ENCODE peak calls at places on chromosomes 1 and 21, in eight cellular contexts. H is left ventricle myocardium inferior, V is Calu3, S is keratinocyte, L is cardiac fibroblast, M is tibial nerve, E is thoracic aorta, B is WTC11. C is an unnamed sample.

GRCh38 chr1:94048413-94049164 is 72.4 kb downstream of the ABCA4 start:
- DNase-seq in H (no peak), V (no peak), S (no peak), L (peak), M (no peak), E (no peak), B (no peak), C (no peak)

GRCh38 chr21:26169061-26169610 is 1.4 kb downstream of the APP start:
- DNase-seq in H (peak), V (peak), S (no peak), L (peak), M (no peak), E (no peak), B (no peak), C (peak)

GRCh38 chr1:36586146-36586545 is 103.4 kb upstream of the CSF3R start:
- DNase-seq in H (no peak), V (no peak), S (no peak), L (no peak), M (no peak), E (no peak), B (no peak), C (no peak)

GRCh38 chr21:31698461-31698860 is 33.5 kb downstream of the SCAF4 start:
- DNase-seq in H (no peak), V (no peak), S (no peak), L (no peak), M (no peak), E (no peak), B (no peak), C (no peak)

GRCh38 chr1:173474097-173474779 is 2.9 kb upstream of the PRDX6 start:
- DNase-seq in H (no peak), V (no peak), S (no peak), L (no peak), M (no peak), E (no peak), B (no peak), C (no peak)

GRCh38 chr1:199044191-199044590 is 405.4 kb downstream of the PTPRC start:
- DNase-seq in H (no peak), V (no peak), S (no peak), L (no peak), M (no peak), E (no peak), B (no peak), C (no peak)

GRCh38 chr1:163203561-163203960 is 845 bp upstream of the RGS5 start:
- DNase-seq in H (no peak), V (no peak), S (no peak), L (no peak), M (no peak), E (no peak), B (no peak), C (no peak)

GRCh38 chr21:25501996-25502665 is 105.2 kb downstream of the MRPL39 start:
- DNase-seq in H (no peak), V (no peak), S (no peak), L (no peak), M (no peak), E (no peak), B (no peak), C (no peak)

GRCh38 chr1:173954179-173954578 is 37.1 kb upstream of the SERPINC1 start:
- DNase-seq in H (no peak), V (no peak), S (no peak), L (peak), M (no peak), E (no peak), B (no peak), C (no peak)

GRCh38 chr1:212858461-212859265 is 588 bp downstream of the FLVCR1 start:
- DNase-seq in H (peak), V (peak), S (no peak), L (peak), M (no peak), E (no peak), B (no peak), C (no peak)

GRCh38 chr1:161096514-161096913 is 1.6 kb upstream of the KLHDC9 start:
- DNase-seq in H (peak), V (no peak), S (no peak), L (peak), M (peak), E (no peak), B (no peak), C (no peak)

GRCh38 chr21:21163904-21164303 is 165.7 kb downstream of the NCAM2 start:
- DNase-seq in H (no peak), V (peak), S (no peak), L (peak), M (peak), E (no peak), B (peak), C (peak)

GRCh38 chr1:2372551-2373490 is 18.5 kb downstream of the MORN1 start:
- DNase-seq in H (peak), V (no peak), S (no peak), L (no peak), M (no peak), E (no peak), B (peak), C (no peak)

GRCh38 chr1:197911172-197911856 is 5.9 kb upstream of the LHX9 start:
- DNase-seq in H (no peak), V (peak), S (no peak), L (no peak), M (no peak), E (no peak), B (peak), C (no peak)

GRCh38 chr21:32412162-32412997 is at the start of gene EVA1C:
- DNase-seq in H (peak), V (peak), S (no peak), L (peak), M (peak), E (no peak), B (peak), C (no peak)

GRCh38 chr1:115670476-115671175 is 28.9 kb downstream of the VANGL1 start:
- DNase-seq in H (no peak), V (no peak), S (no peak), L (no peak), M (no peak), E (no peak), B (no peak), C (no peak)

GRCh38 chr1:94098585-94099111 is 22.3 kb downstream of the ABCA4 start:
- DNase-seq in H (no peak), V (no peak), S (no peak), L (no peak), M (no peak), E (no peak), B (no peak), C (no peak)

GRCh38 chr1:17279001-17279830 is 28.8 kb upstream of the PADI4 start:
- DNase-seq in H (no peak), V (no peak), S (no peak), L (no peak), M (no peak), E (no peak), B (no peak), C (no peak)

GRCh38 chr1:186994816-186995361 is 166.1 kb downstream of the PLA2G4A start:
- DNase-seq in H (no peak), V (no peak), S (no peak), L (no peak), M (no peak), E (no peak), B (no peak), C (no peak)

GRCh38 chr21:34889537-34890257 is 159.4 kb downstream of the RUNX1 start:
- DNase-seq in H (peak), V (peak), S (no peak), L (peak), M (peak), E (no peak), B (peak), C (peak)

GRCh38 chr1:71296551-71296950 is 215.7 kb upstream of the ZRANB2 start:
- DNase-seq in H (no peak), V (no peak), S (no peak), L (no peak), M (no peak), E (no peak), B (no peak), C (no peak)

GRCh38 chr1:180933141-180933540 is 20.4 kb downstream of the KIAA1614 start:
- DNase-seq in H (no peak), V (no peak), S (no peak), L (no peak), M (no peak), E (no peak), B (no peak), C (no peak)

GRCh38 chr1:211731456-211732275 is 56.2 kb upstream of the NEK2 start:
- DNase-seq in H (no peak), V (no peak), S (no peak), L (no peak), M (no peak), E (no peak), B (no peak), C (no peak)

GRCh38 chr1:27405074-27405473 is 12.7 kb downstream of the GPR3 start:
- DNase-seq in H (peak), V (no peak), S (peak), L (peak), M (no peak), E (no peak), B (peak), C (no peak)

GRCh38 chr1:27668808-27669723 is 2.9 kb downstream of the IFI6 start:
- DNase-seq in H (peak), V (peak), S (no peak), L (peak), M (peak), E (no peak), B (peak), C (peak)

GRCh38 chr1:224929335-224930237 is at the start of gene DNAH14:
- DNase-seq in H (peak), V (peak), S (no peak), L (peak), M (no peak), E (no peak), B (peak), C (peak)

GRCh38 chr1:53508991-53509663 is 49.9 kb downstream of the DMRTB1 start:
- DNase-seq in H (no peak), V (no peak), S (peak), L (no peak), M (no peak), E (no peak), B (no peak), C (no peak)

GRCh38 chr21:15062566-15062965 is 2.2 kb downstream of the NRIP1 start:
- DNase-seq in H (no peak), V (no peak), S (no peak), L (peak), M (no peak), E (no peak), B (no peak), C (no peak)

GRCh38 chr1:39574646-39575045 is 1.9 kb downstream of the PABPC4 start:
- DNase-seq in H (no peak), V (peak), S (no peak), L (peak), M (no peak), E (no peak), B (no peak), C (no peak)

GRCh38 chr1:66980745-66981367 is 56.1 kb downstream of the MIER1 start:
- DNase-seq in H (no peak), V (no peak), S (no peak), L (peak), M (no peak), E (no peak), B (no peak), C (no peak)

GRCh38 chr1:152189657-152190442 is 30.8 kb upstream of the RPTN start:
- DNase-seq in H (peak), V (peak), S (no peak), L (peak), M (peak), E (no peak), B (peak), C (no peak)

GRCh38 chr1:59043796-59044195 is 253.1 kb upstream of the FGGY start:
- DNase-seq in H (peak), V (no peak), S (no peak), L (peak), M (peak), E (no peak), B (no peak), C (no peak)

GRCh38 chr1:30412241-30413110 is 310.9 kb downstream of the MATN1 start:
- DNase-seq in H (no peak), V (no peak), S (no peak), L (no peak), M (no peak), E (no peak), B (no peak), C (no peak)

GRCh38 chr1:118159578-118159977 is 25.4 kb downstream of the SPAG17 start:
- DNase-seq in H (no peak), V (no peak), S (no peak), L (no peak), M (no peak), E (no peak), B (no peak), C (no peak)

GRCh38 chr1:17792421-17792820 is 37.3 kb downstream of the ACTL8 start:
- DNase-seq in H (no peak), V (no peak), S (no peak), L (no peak), M (no peak), E (no peak), B (no peak), C (no peak)

GRCh38 chr1:32775640-32776337 is 41.4 kb downstream of the YARS1 start:
- DNase-seq in H (no peak), V (no peak), S (no peak), L (peak), M (no peak), E (no peak), B (no peak), C (no peak)

GRCh38 chr1:92927870-92928269 is 33.4 kb downstream of the DIPK1A start:
- DNase-seq in H (no peak), V (no peak), S (no peak), L (no peak), M (no peak), E (no peak), B (no peak), C (no peak)
- TF ChIP-seq CTCF in H (no peak), V (no peak), S (no peak), L (no peak), M (no peak), E (no peak), B (no peak), C (no peak)

GRCh38 chr1:247330548-247331171 is 1.0 kb downstream of the ZNF496 start:
- DNase-seq in H (no peak), V (no peak), S (no peak), L (no peak), M (no peak), E (no peak), B (no peak), C (no peak)

GRCh38 chr1:247332901-247333361 is 1.3 kb upstream of the ZNF496 start:
- DNase-seq in H (no peak), V (no peak), S (no peak), L (peak), M (peak), E (no peak), B (no peak), C (no peak)

GRCh38 chr1:247331526-247332214 is at the start of gene ZNF496:
- DNase-seq in H (peak), V (peak), S (no peak), L (peak), M (peak), E (peak), B (peak), C (peak)

GRCh38 chr1:247331172-247331525 is 518 bp downstream of the ZNF496 start:
- DNase-seq in H (peak), V (peak), S (no peak), L (peak), M (peak), E (peak), B (peak), C (peak)

DNA sequence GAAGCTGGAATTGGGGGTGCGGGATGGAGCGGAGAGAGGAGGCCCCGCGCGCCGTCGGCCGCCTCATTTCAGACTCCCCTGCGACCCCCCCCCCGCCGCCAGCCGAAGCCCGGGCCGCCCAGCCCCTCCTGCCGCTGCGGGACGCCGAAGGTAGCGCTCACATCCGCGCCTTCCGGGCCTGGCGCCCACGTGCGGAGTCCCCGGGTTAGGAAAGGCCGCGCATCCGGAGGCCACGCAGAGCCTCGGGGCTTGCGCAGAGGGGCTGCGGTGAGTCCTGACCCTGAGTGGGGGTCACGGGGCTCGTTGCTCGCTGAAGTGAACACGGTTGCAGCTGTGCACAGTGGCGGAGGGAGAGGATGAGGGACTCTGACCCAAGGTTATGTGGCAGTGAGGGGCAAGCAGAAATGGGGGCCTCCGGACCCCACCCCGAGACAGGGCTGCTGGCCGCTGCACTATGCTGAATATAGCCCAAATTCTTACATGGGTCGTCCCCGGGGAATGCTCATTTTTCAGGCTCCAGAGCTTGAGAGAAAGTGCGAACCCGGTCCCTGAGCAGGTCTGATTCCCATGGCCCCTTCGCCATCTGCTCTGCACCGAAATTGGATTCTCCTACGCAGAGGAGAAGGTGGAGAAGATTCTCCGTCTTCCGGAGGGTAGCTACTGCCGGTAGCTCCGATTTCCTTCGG is 691 bp upstream of the ZNF496 start:
- DNase-seq in H (peak), V (peak), S (no peak), L (peak), M (no peak), E (no peak), B (peak), C (peak)
- TF ChIP-seq CTCF in H (no peak), V (no peak), S (no peak), L (no peak), M (no peak), E (no peak), B (no peak), C (no peak)

GRCh38 chr1:110766336-110766647 is 91.6 kb upstream of the KCNA3 start:
- DNase-seq in H (no peak), V (no peak), S (no peak), L (no peak), M (no peak), E (no peak), B (no peak), C (no peak)
- TF ChIP-seq CTCF in H (no peak), V (no peak), S (no peak), L (no peak), M (no peak), E (no peak), B (no peak), C (no peak)

GRCh38 chr1:109790735-109791494 is 27.2 kb upstream of the EPS8L3 start:
- DNase-seq in H (peak), V (no peak), S (no peak), L (peak), M (no peak), E (no peak), B (peak), C (no peak)
- TF ChIP-seq CTCF in H (peak), V (no peak), S (no peak), L (peak), M (peak), E (no peak), B (no peak), C (peak)

GRCh38 chr21:43208561-43209332 is 39.9 kb downstream of the CRYAA start:
- DNase-seq in H (no peak), V (no peak), S (no peak), L (no peak), M (peak), E (no peak), B (peak), C (no peak)

GRCh38 chr21:43210454-43211084 is 41.8 kb downstream of the CRYAA start:
- DNase-seq in H (no peak), V (no peak), S (no peak), L (no peak), M (no peak), E (no peak), B (peak), C (no peak)

GRCh38 chr21:43207868-43208267 is 39.1 kb downstream of the CRYAA start:
- DNase-seq in H (no peak), V (no peak), S (no peak), L (no peak), M (peak), E (no peak), B (peak), C (no peak)

GRCh38 chr21:43209575-43210453 is 41.0 kb downstream of the CRYAA start:
- DNase-seq in H (no peak), V (peak), S (no peak), L (peak), M (peak), E (no peak), B (peak), C (no peak)

GRCh38 chr21:43211085-43212071 is 42.6 kb downstream of the CRYAA start:
- DNase-seq in H (peak), V (peak), S (no peak), L (no peak), M (peak), E (no peak), B (peak), C (peak)
- TF ChIP-seq CTCF in H (peak), V (no peak), S (no peak), L (peak), M (peak), E (no peak), B (peak), C (peak)

GRCh38 chr1:164672610-164673009 is 113.6 kb downstream of the PBX1 start:
- DNase-seq in H (no peak), V (no peak), S (no peak), L (no peak), M (no peak), E (no peak), B (no peak), C (no peak)

GRCh38 chr1:164671597-164672327 is 112.8 kb downstream of the PBX1 start:
- DNase-seq in H (no peak), V (no peak), S (no peak), L (no peak), M (no peak), E (no peak), B (no peak), C (no peak)

GRCh38 chr1:164675342-164675904 is 116.4 kb downstream of the PBX1 start:
- DNase-seq in H (no peak), V (peak), S (no peak), L (peak), M (no peak), E (no peak), B (no peak), C (no peak)

GRCh38 chr1:164670026-164670425 is 111.0 kb downstream of the PBX1 start:
- DNase-seq in H (no peak), V (no peak), S (no peak), L (no peak), M (no peak), E (no peak), B (no peak), C (no peak)

GRCh38 chr1:164673584-164674214 is 114.7 kb downstream of the PBX1 start:
- DNase-seq in H (no peak), V (no peak), S (no peak), L (peak), M (no peak), E (no peak), B (peak), C (peak)
- TF ChIP-seq CTCF in H (peak), V (peak), S (peak), L (peak), M (no peak), E (peak), B (peak), C (peak)

C was measured in neural crest cell.